ENCODE peak calls at places on chromosomes 5 and 9, in seven cellular contexts. One of them, this sample, is unnamed. For H3K27me3, the result is how much of the 10 kb centered on the place peaks cover.

GRCh38 chr9:120845255-120845654 is 2.5 kb upstream of the PSMD5 start:
- DNase-seq in upper lobe of right lung: no peak
- DNase-seq in bronchial epithelial cell: peak
- DNase-seq in dorsolateral prefrontal cortex: no peak
- DNase-seq in neural progenitor cell: no peak
- DNase-seq in stomach: no peak
- DNase-seq in DND-41: no peak
- DNase-seq in this sample: no peak

GRCh38 chr9:106526805-106527204 is 336.2 kb upstream of the ZNF462 start:
- DNase-seq in upper lobe of right lung: no peak
- DNase-seq in bronchial epithelial cell: no peak
- DNase-seq in neural progenitor cell: no peak
- DNase-seq in DND-41: no peak
- DNase-seq in stomach: no peak
- DNase-seq in dorsolateral prefrontal cortex: no peak
- DNase-seq in this sample: no peak

GRCh38 chr5:174559141-174559540 is 165.2 kb upstream of the MSX2 start:
- DNase-seq in stomach: no peak
- DNase-seq in DND-41: no peak
- DNase-seq in neural progenitor cell: no peak
- DNase-seq in dorsolateral prefrontal cortex: no peak
- DNase-seq in upper lobe of right lung: no peak
- DNase-seq in bronchial epithelial cell: peak
- DNase-seq in this sample: no peak

GRCh38 chr5:53321073-53321472 is 159.4 kb upstream of the FST start:
- DNase-seq in dorsolateral prefrontal cortex: no peak
- DNase-seq in bronchial epithelial cell: peak
- DNase-seq in neural progenitor cell: no peak
- DNase-seq in stomach: no peak
- DNase-seq in upper lobe of right lung: no peak
- DNase-seq in DND-41: no peak
- DNase-seq in this sample: no peak

GRCh38 chr9:99556998-99557397 is 264.7 kb upstream of the NR4A3 start:
- DNase-seq in bronchial epithelial cell: no peak
- DNase-seq in DND-41: no peak
- DNase-seq in neural progenitor cell: no peak
- DNase-seq in stomach: no peak
- DNase-seq in dorsolateral prefrontal cortex: no peak
- DNase-seq in upper lobe of right lung: no peak
- DNase-seq in this sample: no peak

GRCh38 chr5:82881571-82882200 is 195.5 kb downstream of the TMEM167A start:
- DNase-seq in stomach: no peak
- DNase-seq in DND-41: no peak
- DNase-seq in upper lobe of right lung: no peak
- DNase-seq in neural progenitor cell: no peak
- DNase-seq in bronchial epithelial cell: no peak
- DNase-seq in dorsolateral prefrontal cortex: no peak
- DNase-seq in this sample: no peak

GRCh38 chr9:137486141-137486490 is 27.0 kb upstream of the NSMF start:
- DNase-seq in dorsolateral prefrontal cortex: no peak
- DNase-seq in neural progenitor cell: no peak
- DNase-seq in upper lobe of right lung: no peak
- DNase-seq in stomach: no peak
- DNase-seq in bronchial epithelial cell: no peak
- DNase-seq in DND-41: no peak
- DNase-seq in this sample: no peak

GRCh38 chr5:3333105-3333504 is 262.5 kb upstream of the IRX1 start:
- DNase-seq in upper lobe of right lung: no peak
- DNase-seq in bronchial epithelial cell: no peak
- DNase-seq in stomach: no peak
- DNase-seq in neural progenitor cell: no peak
- DNase-seq in DND-41: no peak
- DNase-seq in dorsolateral prefrontal cortex: no peak
- DNase-seq in this sample: no peak

GRCh38 chr5:149913449-149914419 is 30.9 kb downstream of the PDE6A start:
- DNase-seq in DND-41: no peak
- DNase-seq in dorsolateral prefrontal cortex: no peak
- DNase-seq in upper lobe of right lung: no peak
- DNase-seq in stomach: no peak
- DNase-seq in neural progenitor cell: peak
- DNase-seq in bronchial epithelial cell: no peak
- DNase-seq in this sample: peak

GRCh38 chr9:134629061-134629585 is 12.5 kb upstream of the COL5A1 start:
- DNase-seq in DND-41: no peak
- DNase-seq in bronchial epithelial cell: no peak
- DNase-seq in neural progenitor cell: no peak
- DNase-seq in upper lobe of right lung: peak
- DNase-seq in stomach: no peak
- DNase-seq in dorsolateral prefrontal cortex: no peak
- DNase-seq in this sample: no peak

GRCh38 chr5:177546262-177546741 is 8.1 kb downstream of the FAM193B start:
- DNase-seq in neural progenitor cell: no peak
- DNase-seq in stomach: no peak
- DNase-seq in dorsolateral prefrontal cortex: no peak
- DNase-seq in upper lobe of right lung: no peak
- DNase-seq in DND-41: no peak
- DNase-seq in bronchial epithelial cell: peak
- DNase-seq in this sample: no peak

GRCh38 chr9:128910906-128911305 is 9.9 kb upstream of the PHYHD1 start:
- DNase-seq in bronchial epithelial cell: no peak
- DNase-seq in neural progenitor cell: no peak
- DNase-seq in DND-41: no peak
- DNase-seq in stomach: no peak
- DNase-seq in dorsolateral prefrontal cortex: no peak
- DNase-seq in upper lobe of right lung: no peak
- DNase-seq in this sample: no peak

GRCh38 chr5:53922508-53923498 is 362.4 kb downstream of the NDUFS4 start:
- DNase-seq in DND-41: no peak
- DNase-seq in stomach: no peak
- DNase-seq in bronchial epithelial cell: no peak
- DNase-seq in dorsolateral prefrontal cortex: no peak
- DNase-seq in neural progenitor cell: no peak
- DNase-seq in upper lobe of right lung: no peak
- DNase-seq in this sample: no peak

DNA sequence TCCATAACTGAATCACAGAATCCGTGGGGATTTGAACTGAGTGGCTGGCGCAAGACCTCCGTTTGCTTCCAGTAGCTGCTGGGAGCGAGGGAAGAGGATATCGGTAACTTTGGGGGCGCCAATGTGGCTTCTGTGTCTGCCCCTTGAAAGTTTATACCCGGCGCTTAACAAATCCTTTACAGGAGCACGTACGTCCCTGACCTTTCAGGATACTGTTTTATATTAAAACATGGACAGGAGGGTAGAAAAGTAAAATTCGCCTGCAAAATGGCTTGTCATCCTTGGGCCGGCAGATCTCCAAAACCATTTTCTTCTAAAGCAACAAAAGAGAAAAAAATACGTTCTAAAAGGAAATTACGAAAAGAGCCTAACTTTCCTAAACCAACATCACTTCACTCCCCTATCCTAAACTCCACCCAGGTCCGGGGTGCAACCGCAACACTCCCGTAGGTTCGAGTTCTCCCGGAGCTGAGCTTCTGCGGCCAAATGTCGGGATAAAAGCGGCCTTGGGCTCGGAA is 656 bp upstream of the DMRT3 start:
- DNase-seq in dorsolateral prefrontal cortex: no peak
- DNase-seq in upper lobe of right lung: no peak
- DNase-seq in DND-41: no peak
- DNase-seq in stomach: no peak
- DNase-seq in neural progenitor cell: no peak
- DNase-seq in bronchial epithelial cell: no peak
- DNase-seq in this sample: no peak
- H3K27me3 ChIP-seq in dorsolateral prefrontal cortex: half or more
- H3K27me3 ChIP-seq in upper lobe of right lung: half or more
- H3K27me3 ChIP-seq in DND-41: under half
- H3K27me3 ChIP-seq in stomach: half or more
- H3K27me3 ChIP-seq in neural progenitor cell: half or more
- H3K27me3 ChIP-seq in bronchial epithelial cell: under half
- H3K27me3 ChIP-seq in this sample: under half

GRCh38 chr5:75847561-75848021 is 130.4 kb upstream of the POC5 start:
- DNase-seq in bronchial epithelial cell: no peak
- DNase-seq in dorsolateral prefrontal cortex: no peak
- DNase-seq in stomach: no peak
- DNase-seq in upper lobe of right lung: no peak
- DNase-seq in DND-41: no peak
- DNase-seq in neural progenitor cell: no peak
- DNase-seq in this sample: peak
- H3K4me3 ChIP-seq in bronchial epithelial cell: no peak
- H3K4me3 ChIP-seq in dorsolateral prefrontal cortex: no peak
- H3K4me3 ChIP-seq in stomach: no peak
- H3K4me3 ChIP-seq in upper lobe of right lung: no peak
- H3K4me3 ChIP-seq in DND-41: no peak
- H3K4me3 ChIP-seq in neural progenitor cell: no peak
- H3K4me3 ChIP-seq in this sample: no peak

GRCh38 chr5:14405267-14405666 is 176.3 kb upstream of the OTULINL start:
- DNase-seq in DND-41: no peak
- DNase-seq in neural progenitor cell: peak
- DNase-seq in upper lobe of right lung: no peak
- DNase-seq in bronchial epithelial cell: no peak
- DNase-seq in dorsolateral prefrontal cortex: no peak
- DNase-seq in stomach: no peak
- DNase-seq in this sample: no peak
- TF ChIP-seq CTCF in DND-41: peak
- TF ChIP-seq CTCF in neural progenitor cell: peak
- TF ChIP-seq CTCF in upper lobe of right lung: no peak
- TF ChIP-seq CTCF in bronchial epithelial cell: peak
- TF ChIP-seq CTCF in dorsolateral prefrontal cortex: peak
- TF ChIP-seq CTCF in stomach: no peak
- TF ChIP-seq CTCF in this sample: peak

DNA sequence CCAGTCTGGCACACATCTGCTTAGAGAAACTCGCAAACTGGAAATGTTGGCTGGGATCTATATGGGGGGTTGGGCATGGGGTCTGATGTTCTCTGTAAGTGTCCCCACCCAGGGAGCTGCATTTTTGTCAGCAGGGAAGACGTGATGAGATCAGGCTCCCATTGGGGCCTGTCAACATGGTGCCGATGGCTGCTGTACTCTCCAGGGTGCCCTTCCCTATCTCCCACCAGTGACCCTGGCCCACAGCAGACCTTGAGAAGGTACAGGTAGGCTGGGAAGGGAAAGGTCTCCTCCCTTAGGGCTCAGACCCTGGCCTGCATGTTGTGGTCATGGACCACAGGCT is 175.4 kb upstream of the PITX1 start:
- DNase-seq in neural progenitor cell: no peak
- DNase-seq in stomach: peak
- DNase-seq in bronchial epithelial cell: no peak
- DNase-seq in upper lobe of right lung: peak
- DNase-seq in dorsolateral prefrontal cortex: no peak
- DNase-seq in DND-41: no peak
- DNase-seq in this sample: no peak
- H3K27me3 ChIP-seq in neural progenitor cell: under half
- H3K27me3 ChIP-seq in stomach: under half
- H3K27me3 ChIP-seq in bronchial epithelial cell: under half
- H3K27me3 ChIP-seq in upper lobe of right lung: under half
- H3K27me3 ChIP-seq in dorsolateral prefrontal cortex: under half
- H3K27me3 ChIP-seq in DND-41: under half
- H3K27me3 ChIP-seq in this sample: under half

GRCh38 chr5:132259061-132259851 is 1.8 kb downstream of the PDLIM4 start:
- DNase-seq in neural progenitor cell: peak
- DNase-seq in upper lobe of right lung: peak
- DNase-seq in bronchial epithelial cell: peak
- DNase-seq in dorsolateral prefrontal cortex: no peak
- DNase-seq in DND-41: no peak
- DNase-seq in stomach: peak
- DNase-seq in this sample: no peak
- H3K4me3 ChIP-seq in neural progenitor cell: no peak
- H3K4me3 ChIP-seq in upper lobe of right lung: no peak
- H3K4me3 ChIP-seq in bronchial epithelial cell: peak
- H3K4me3 ChIP-seq in dorsolateral prefrontal cortex: no peak
- H3K4me3 ChIP-seq in DND-41: no peak
- H3K4me3 ChIP-seq in stomach: peak
- H3K4me3 ChIP-seq in this sample: no peak

GRCh38 chr5:90853759-90854515 is 295.3 kb downstream of the ADGRV1 start:
- DNase-seq in upper lobe of right lung: no peak
- DNase-seq in bronchial epithelial cell: no peak
- DNase-seq in DND-41: no peak
- DNase-seq in stomach: no peak
- DNase-seq in neural progenitor cell: no peak
- DNase-seq in dorsolateral prefrontal cortex: no peak
- DNase-seq in this sample: no peak

GRCh38 chr5:90844931-90845330 is 286.3 kb downstream of the ADGRV1 start:
- DNase-seq in stomach: peak
- DNase-seq in upper lobe of right lung: no peak
- DNase-seq in DND-41: no peak
- DNase-seq in neural progenitor cell: no peak
- DNase-seq in bronchial epithelial cell: peak
- DNase-seq in dorsolateral prefrontal cortex: no peak
- DNase-seq in this sample: no peak

GRCh38 chr5:90855296-90855990 is 296.8 kb downstream of the ADGRV1 start:
- DNase-seq in DND-41: no peak
- DNase-seq in dorsolateral prefrontal cortex: no peak
- DNase-seq in neural progenitor cell: no peak
- DNase-seq in bronchial epithelial cell: peak
- DNase-seq in stomach: no peak
- DNase-seq in upper lobe of right lung: no peak
- DNase-seq in this sample: no peak

DNA sequence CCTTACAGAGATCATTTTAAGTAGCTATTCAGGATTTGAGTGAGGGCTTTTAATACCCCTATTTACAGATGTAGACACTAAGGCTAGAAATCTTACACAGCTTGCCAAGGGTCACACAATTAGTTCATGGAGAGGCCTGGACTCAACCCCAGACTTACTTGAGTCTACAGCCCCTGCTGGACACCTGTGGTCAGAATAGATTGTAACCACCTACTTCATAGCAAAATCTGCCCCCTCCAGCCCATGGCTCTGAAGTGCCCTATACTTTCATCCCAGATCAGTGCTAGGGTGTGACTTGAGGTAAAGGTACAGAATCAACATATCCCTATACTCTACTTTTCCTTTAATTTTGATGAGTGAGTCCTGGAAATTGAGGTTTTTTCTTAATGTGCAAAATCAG is 291.3 kb downstream of the ADGRV1 start:
- DNase-seq in stomach: no peak
- DNase-seq in dorsolateral prefrontal cortex: no peak
- DNase-seq in upper lobe of right lung: no peak
- DNase-seq in neural progenitor cell: no peak
- DNase-seq in DND-41: no peak
- DNase-seq in bronchial epithelial cell: no peak
- DNase-seq in this sample: no peak
- TF ChIP-seq CTCF in stomach: no peak
- TF ChIP-seq CTCF in dorsolateral prefrontal cortex: no peak
- TF ChIP-seq CTCF in upper lobe of right lung: no peak
- TF ChIP-seq CTCF in neural progenitor cell: no peak
- TF ChIP-seq CTCF in DND-41: no peak
- TF ChIP-seq CTCF in bronchial epithelial cell: no peak
- TF ChIP-seq CTCF in this sample: no peak

DNA sequence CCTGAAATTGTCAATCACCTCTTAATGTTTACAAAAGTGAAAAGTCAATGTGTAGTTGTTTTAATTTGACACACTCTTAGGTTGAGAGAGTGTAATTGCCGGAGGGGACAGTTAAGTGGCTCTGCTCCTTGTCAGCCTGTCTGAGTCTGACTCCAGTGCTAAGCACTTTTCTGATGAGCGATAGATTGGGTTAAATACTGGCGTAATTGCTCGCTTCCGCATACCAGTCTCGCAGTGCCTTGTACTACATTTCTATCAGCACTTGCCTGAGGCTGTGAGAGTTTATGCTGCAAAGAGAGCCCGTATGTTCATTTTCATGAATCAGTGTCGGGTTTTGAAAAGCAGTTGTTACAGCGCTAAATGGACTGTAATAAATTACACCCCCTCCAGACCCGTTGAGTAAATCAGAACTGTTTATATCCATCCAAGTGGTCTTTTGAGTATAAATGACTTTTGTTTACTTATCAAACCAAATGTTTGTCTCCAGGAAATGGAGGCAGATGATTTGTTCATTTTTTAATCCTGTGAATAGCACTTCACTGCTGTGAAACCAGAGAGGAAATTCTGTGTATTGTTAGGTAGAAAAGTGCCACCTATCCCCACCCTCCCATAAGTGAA is 41.0 kb upstream of the DMRT3 start:
- DNase-seq in upper lobe of right lung: no peak
- DNase-seq in DND-41: no peak
- DNase-seq in neural progenitor cell: no peak
- DNase-seq in stomach: no peak
- DNase-seq in dorsolateral prefrontal cortex: no peak
- DNase-seq in bronchial epithelial cell: peak
- DNase-seq in this sample: no peak
- H3K27me3 ChIP-seq in upper lobe of right lung: under half
- H3K27me3 ChIP-seq in DND-41: under half
- H3K27me3 ChIP-seq in neural progenitor cell: under half
- H3K27me3 ChIP-seq in stomach: half or more
- H3K27me3 ChIP-seq in dorsolateral prefrontal cortex: under half
- H3K27me3 ChIP-seq in bronchial epithelial cell: under half
- H3K27me3 ChIP-seq in this sample: under half